ENCODE peak calls at places on chromosomes 4 and X, in nine cellular contexts. Y is brain microvascular endothelial cell; T is T-helper 17 cell; R is activated CD4-positive, alpha-beta T cell treated with anti-CD3 and anti-CD28 coated beads for 48 hours; K is stimulated activated CD8-positive, alpha-beta memory T cell treated with anti-CD3 and anti-CD28 coated beads, Interleukin-7, amount 100 ng/mL, for 1 hour; C is HFFc6; Z is NCI-H1105 treated with DMSO at 0.1 percent for 48 hours; X is activated effector memory CD4-positive, alpha-beta T cell treated with Interleukin-2 at 50 U/mL for 16 hours; U is NCI-H2029. D is an unnamed sample.

GRCh38 chr4:157739237-157739636 is 433.6 kb downstream of the GASK1B start:
- DNase-seq in X (no peak), R (no peak), C (no peak), Z (no peak), K (no peak), U (no peak), Y (peak), T (no peak), D (no peak)

GRCh38 chrX:25191403-25191802 is 175.6 kb upstream of the ARX start:
- DNase-seq in T (no peak), U (no peak), Y (no peak), R (no peak), C (no peak), X (no peak), Z (no peak), K (no peak), D (no peak)

GRCh38 chrX:54042609-54043010 is 1.7 kb downstream of the PHF8 start:
- DNase-seq in Z (peak), R (peak), K (no peak), X (peak), Y (peak), U (no peak), T (peak), C (peak), D (peak)

GRCh38 chrX:126815816-126816215 is 3.7 kb upstream of the PRR32 start:
- DNase-seq in K (no peak), X (no peak), Z (no peak), Y (no peak), U (no peak), C (no peak), R (no peak), T (no peak), D (no peak)

GRCh38 chrX:39821011-39821708 is 276.6 kb downstream of the BCOR start:
- DNase-seq in Y (no peak), X (no peak), U (no peak), C (no peak), T (no peak), R (peak), Z (no peak), K (no peak), D (peak)

GRCh38 chr4:15531792-15532191 is 62.1 kb downstream of the CC2D2A start:
- DNase-seq in Y (no peak), C (no peak), U (no peak), K (no peak), X (no peak), R (no peak), T (no peak), Z (no peak), D (no peak)

GRCh38 chr4:73508651-73509050 is 27.1 kb downstream of the AFM start:
- DNase-seq in X (no peak), R (no peak), U (no peak), Y (no peak), K (no peak), Z (no peak), T (no peak), C (no peak), D (no peak)

GRCh38 chrX:115940888-115941332 is 229.6 kb upstream of the AGTR2 start:
- DNase-seq in R (no peak), Z (no peak), K (no peak), U (peak), T (no peak), C (no peak), X (no peak), Y (peak), D (peak)

GRCh38 chr4:77347341-77347740 is 190.3 kb downstream of the CCNG2 start:
- DNase-seq in R (no peak), Z (no peak), C (peak), Y (no peak), X (no peak), T (no peak), U (no peak), K (no peak), D (no peak)

GRCh38 chr4:37243061-37243460 is 1.5 kb upstream of the NWD2 start:
- DNase-seq in U (no peak), R (no peak), C (no peak), T (no peak), Z (no peak), K (no peak), X (no peak), Y (no peak), D (no peak)

GRCh38 chr4:113117346-113117677 is 67.9 kb downstream of the ANK2 start:
- DNase-seq in U (no peak), Y (no peak), Z (no peak), K (no peak), C (no peak), T (no peak), X (no peak), R (no peak), D (no peak)

GRCh38 chr4:169010125-169011023 is at the start of gene CBR4:
- DNase-seq in X (peak), R (peak), K (peak), Z (peak), T (peak), C (peak), U (peak), Y (peak), D (peak)

GRCh38 chrX:71616672-71617529 is 1.4 kb downstream of the CXCR3 start:
- DNase-seq in U (no peak), C (no peak), T (no peak), Y (no peak), Z (no peak), R (no peak), K (no peak), X (no peak), D (no peak)

GRCh38 chr4:3300198-3300671 is 7.4 kb downstream of the RGS12 start:
- DNase-seq in U (no peak), R (no peak), X (no peak), T (no peak), C (no peak), K (no peak), Y (no peak), Z (no peak), D (no peak)

GRCh38 chr4:48090621-48091020 is 43.4 kb downstream of the TXK start:
- DNase-seq in R (no peak), T (no peak), C (no peak), U (no peak), K (no peak), Z (peak), Y (no peak), X (no peak), D (no peak)

GRCh38 chr4:117085185-117085701 is at the start of gene TRAM1L1:
- DNase-seq in Y (peak), K (no peak), C (no peak), U (no peak), Z (peak), X (no peak), R (peak), T (no peak), D (peak)

GRCh38 chr4:7704091-7704490 is 235.6 kb downstream of the AFAP1 start:
- DNase-seq in Z (no peak), X (no peak), K (no peak), R (no peak), T (no peak), C (no peak), Y (no peak), U (no peak), D (no peak)